ENCODE peak calls at places on chromosome X, in four cellular contexts. T is IMR-90, M is spleen, N is NB4. O is an unnamed sample.

GRCh38 chrX:47815901-47816845 is 20.5 kb upstream of the ZNF81 start:
- DNase-seq in T (no peak), M (no peak), N (no peak), O (no peak)

GRCh38 chrX:134459683-134460004 is 321 bp upstream of the HPRT1 start:
- DNase-seq in T (no peak), M (no peak), N (no peak), O (no peak)

GRCh38 chrX:48064261-48064660 is 7.2 kb downstream of the ZNF630 start:
- DNase-seq in T (no peak), M (no peak), N (no peak), O (no peak)

GRCh38 chrX:45322382-45322781 is 121.7 kb upstream of the DIPK2B start:
- DNase-seq in T (peak), M (no peak), N (peak), O (no peak)

GRCh38 chrX:119236599-119237525 is 777 bp downstream of the PGRMC1 start:
- DNase-seq in T (peak), M (peak), N (peak), O (peak)

GRCh38 chrX:115268421-115268820 is 21.1 kb upstream of the LUZP4 start:
- DNase-seq in T (peak), M (no peak), N (peak), O (no peak)

GRCh38 chrX:19638968-19639539 is 123.7 kb upstream of the MAP3K15 start:
- DNase-seq in T (no peak), M (no peak), N (no peak), O (no peak)

GRCh38 chrX:9494806-9495205 is 29.9 kb downstream of the TBL1X start:
- DNase-seq in T (peak), M (no peak), N (peak), O (no peak)

GRCh38 chrX:39491548-39492297 is 606.0 kb downstream of the BCOR start:
- DNase-seq in T (no peak), M (peak), N (peak), O (peak)

GRCh38 chrX:132463411-132463810 is 25.4 kb downstream of the MBNL3 start:
- DNase-seq in T (peak), M (no peak), N (peak), O (peak)

GRCh38 chrX:100928660-100929613 is at the start of gene XKRX:
- DNase-seq in T (no peak), M (peak), N (no peak), O (peak)

GRCh38 chrX:48480142-48480541 is 4.1 kb downstream of the FTSJ1 start:
- DNase-seq in T (no peak), M (no peak), N (no peak), O (no peak)

GRCh38 chrX:96183843-96184242 is 500.8 kb upstream of the DIAPH2 start:
- DNase-seq in T (peak), M (no peak), N (peak), O (no peak)

GRCh38 chrX:98956014-98956413 is 1454.1 kb downstream of the PCDH19 start:
- DNase-seq in T (no peak), M (no peak), N (peak), O (no peak)

GRCh38 chrX:19544693-19545305 is 29.5 kb upstream of the MAP3K15 start:
- DNase-seq in T (peak), M (no peak), N (peak), O (no peak)

GRCh38 chrX:39440734-39441305 is 639.6 kb downstream of the MID1IP1 start:
- DNase-seq in T (no peak), M (no peak), N (no peak), O (no peak)

GRCh38 chrX:99777912-99778311 is 632.2 kb downstream of the PCDH19 start:
- DNase-seq in T (no peak), M (no peak), N (no peak), O (no peak)

GRCh38 chrX:130120321-130120731 is 10.0 kb upstream of the ELF4 start:
- DNase-seq in T (no peak), M (no peak), N (peak), O (no peak)

GRCh38 chrX:115561605-115562491 is 874 bp downstream of the PLS3 start:
- DNase-seq in T (peak), M (no peak), N (no peak), O (no peak)

GRCh38 chrX:139025822-139026221 is 314.3 kb upstream of the FGF13 start:
- DNase-seq in T (no peak), M (no peak), N (no peak), O (no peak)

GRCh38 chrX:132676561-132677186 is 187.8 kb upstream of the MBNL3 start:
- DNase-seq in T (no peak), M (no peak), N (no peak), O (no peak)

GRCh38 chrX:2829066-2829430 is 318 bp downstream of the GYG2 start:
- DNase-seq in T (no peak), M (no peak), N (no peak), O (no peak)

GRCh38 chrX:41605144-41605543 is 83.6 kb upstream of the GPR34 start:
- DNase-seq in T (no peak), M (no peak), N (no peak), O (no peak)

GRCh38 chrX:12701625-12702024 is 89.6 kb upstream of the PRPS2 start:
- DNase-seq in T (peak), M (no peak), N (peak), O (peak)

GRCh38 chrX:13732246-13733067 is 2.0 kb downstream of the TRAPPC2 start:
- DNase-seq in T (no peak), M (no peak), N (no peak), O (no peak)

GRCh38 chrX:153568612-153569011 is 30.3 kb downstream of the CCNQ start:
- DNase-seq in T (no peak), M (no peak), N (no peak), O (no peak)
- TF ChIP-seq CTCF in T (no peak), M (no peak), N (no peak), O (no peak)

GRCh38 chrX:72122621-72123275 is 9.0 kb downstream of the RTL5 start:
- DNase-seq in T (no peak), M (no peak), N (no peak), O (peak)

GRCh38 chrX:72125331-72126047 is 6.2 kb downstream of the RTL5 start:
- DNase-seq in T (no peak), M (no peak), N (peak), O (no peak)

GRCh38 chrX:72121381-72121780 is 10.3 kb downstream of the RTL5 start:
- DNase-seq in T (peak), M (peak), N (peak), O (peak)

GRCh38 chrX:72124540-72125201 is 7.0 kb downstream of the RTL5 start:
- DNase-seq in T (no peak), M (no peak), N (no peak), O (no peak)

GRCh38 chrX:72123471-72124185 is 8.1 kb downstream of the RTL5 start:
- DNase-seq in T (peak), M (peak), N (peak), O (peak)
- TF ChIP-seq POLR2A in T (no peak), M (no peak), N (no peak), O (no peak)

DNA sequence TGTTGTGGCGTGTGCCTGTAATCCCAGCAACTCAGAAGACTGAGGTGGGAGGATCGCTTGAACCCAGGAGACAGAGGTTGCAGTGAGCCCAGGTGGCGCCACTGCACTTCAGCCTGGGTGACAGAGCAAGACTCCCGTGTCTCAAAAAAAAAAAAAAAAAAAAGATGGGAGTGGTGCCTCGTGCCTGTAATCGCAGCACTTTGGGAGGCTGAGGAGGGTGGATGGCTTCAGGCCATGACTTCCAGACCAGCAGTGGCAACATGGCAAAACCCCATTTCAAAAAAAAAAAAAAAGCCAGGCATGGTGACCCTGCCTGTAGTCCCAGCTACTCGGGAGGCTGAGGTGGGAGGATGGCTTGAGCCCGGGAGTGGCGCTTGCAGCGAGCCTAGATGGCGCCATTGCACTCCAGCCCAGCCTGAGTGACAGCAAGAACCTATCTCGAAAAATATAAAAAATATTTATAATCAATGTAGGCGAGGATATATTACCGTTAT is 27.0 kb downstream of the EIF2S3 start:
- DNase-seq in T (peak), M (peak), N (peak), O (peak)
- TF ChIP-seq CTCF in T (peak), M (peak), N (peak), O (peak)

DNA sequence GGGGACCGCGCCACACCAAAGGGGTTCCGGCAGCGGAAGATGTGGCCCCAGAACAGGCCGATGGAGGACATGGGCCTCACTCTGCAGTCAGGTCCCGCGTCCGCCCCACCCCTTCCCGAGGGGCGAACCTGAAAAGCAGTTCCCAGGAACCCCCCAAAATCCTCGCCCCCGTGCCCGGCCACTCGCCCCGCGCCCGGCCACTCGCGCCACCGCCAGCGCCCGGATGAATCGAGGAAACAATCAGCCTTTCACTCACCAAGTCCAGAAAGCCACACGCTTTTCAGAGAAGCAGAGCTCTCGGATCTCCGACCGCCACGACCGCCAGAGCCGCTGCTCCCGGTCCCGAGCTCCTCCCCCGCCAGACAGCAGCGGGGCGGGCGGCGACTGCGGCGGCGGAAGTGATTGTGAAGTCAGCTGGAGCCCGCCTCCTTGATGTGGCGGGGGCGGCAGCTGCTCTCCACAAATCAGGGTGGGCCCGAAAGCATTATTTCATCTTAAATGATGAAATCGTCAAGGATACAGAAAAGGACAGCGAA is at the start of gene PJA1:
- DNase-seq in T (peak), M (peak), N (peak), O (peak)
- TF ChIP-seq POLR2A in T (peak), M (no peak), N (no peak), O (no peak)

GRCh38 chrX:121579016-121579760 is 531.8 kb downstream of the GLUD2 start:
- DNase-seq in T (no peak), M (no peak), N (peak), O (no peak)
- TF ChIP-seq CTCF in T (no peak), M (no peak), N (peak), O (no peak)

GRCh38 chrX:154534526-154535322 is 11.9 kb downstream of the G6PD start:
- DNase-seq in T (peak), M (peak), N (peak), O (peak)
- TF ChIP-seq POLR2A in T (peak), M (no peak), N (no peak), O (no peak)

GRCh38 chrX:84339507-84340364 is 151.7 kb upstream of the RPS6KA6 start:
- DNase-seq in T (peak), M (no peak), N (peak), O (no peak)
- TF ChIP-seq CTCF in T (peak), M (no peak), N (peak), O (peak)

DNA sequence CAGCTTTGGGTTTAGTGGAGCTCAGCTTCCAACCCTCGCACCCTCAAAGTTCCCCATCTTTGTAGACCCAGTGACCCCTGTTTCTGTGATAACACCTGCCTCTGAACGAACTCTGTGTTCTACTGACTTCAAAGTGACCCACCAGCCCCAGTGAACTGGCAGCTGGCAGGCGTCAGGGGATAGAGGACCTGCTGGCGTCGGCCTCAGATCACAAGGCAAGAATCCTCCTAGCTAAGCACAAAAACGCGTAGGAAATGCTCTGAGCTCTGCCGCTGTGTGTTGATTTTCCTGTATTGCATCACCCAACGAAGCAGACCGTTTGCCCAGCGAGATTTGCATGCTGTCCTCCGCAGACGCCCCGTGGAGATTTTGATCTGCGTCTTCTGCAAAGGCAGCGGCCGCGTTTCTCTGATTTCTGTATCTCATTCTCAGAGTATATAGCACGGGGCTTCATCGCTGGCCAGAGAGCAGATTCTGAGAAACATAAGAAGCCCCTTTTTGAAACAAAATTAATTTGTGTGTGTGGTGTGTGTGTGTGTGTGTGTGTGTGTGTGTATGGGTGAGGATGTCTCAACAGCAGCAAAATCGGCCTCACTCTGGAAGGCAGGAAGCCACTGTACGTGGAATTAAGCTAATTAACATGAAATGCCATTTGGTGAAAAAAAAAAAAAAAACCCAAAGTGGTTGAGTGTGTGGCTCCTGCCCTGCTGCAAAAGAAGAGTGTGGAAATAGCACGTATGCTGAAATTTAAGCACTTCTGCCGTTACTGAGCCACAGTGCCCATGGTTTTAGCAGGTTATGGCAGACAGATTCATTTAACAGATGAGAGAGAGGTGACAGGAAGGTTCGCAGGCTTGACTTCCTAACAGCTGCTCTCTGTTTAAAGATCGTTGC is 29.2 kb upstream of the ASMTL start:
- DNase-seq in T (peak), M (peak), N (peak), O (peak)
- TF ChIP-seq POLR2A in T (no peak), M (no peak), N (no peak), O (no peak)

GRCh38 chrX:137198040-137198439 is 164.2 kb upstream of the GPR101 start:
- DNase-seq in T (no peak), M (no peak), N (no peak), O (no peak)

GRCh38 chrX:137195296-137195695 is 161.5 kb upstream of the GPR101 start:
- DNase-seq in T (no peak), M (no peak), N (no peak), O (no peak)

GRCh38 chrX:137195991-137196390 is 162.2 kb upstream of the GPR101 start:
- DNase-seq in T (no peak), M (no peak), N (no peak), O (no peak)

DNA sequence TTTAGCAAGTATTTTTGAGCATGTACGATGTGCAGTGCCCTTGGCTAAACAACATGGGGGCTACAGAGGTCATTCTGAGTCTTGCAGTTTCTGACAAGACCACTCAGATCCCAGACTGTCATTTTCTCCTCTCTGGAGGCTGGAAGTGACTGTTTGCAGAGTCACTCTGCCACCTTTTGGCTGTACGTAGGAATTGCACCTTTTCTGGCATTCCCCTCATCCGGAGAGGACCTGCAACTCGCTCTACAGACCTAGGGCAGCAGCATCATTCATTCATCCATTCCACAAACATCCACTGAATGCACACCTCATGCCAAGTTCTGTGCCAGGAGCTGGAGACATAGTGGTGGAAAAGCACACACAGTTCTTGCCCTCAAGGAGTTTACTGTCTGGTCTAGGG is 160.4 kb upstream of the GPR101 start:
- DNase-seq in T (peak), M (no peak), N (peak), O (no peak)
- TF ChIP-seq CTCF in T (peak), M (peak), N (peak), O (no peak)

O was measured in Peyer's patch.